ENCODE peak calls at places on chromosomes 12 and 14, in eight cellular contexts. C, N, S, V, Y, W, H and I are unnamed samples.

GRCh38 chr12:64820593-64820992 is 3.9 kb upstream of the TBC1D30 start:
- DNase-seq in C (no peak), N (no peak), S (no peak), V (no peak), Y (no peak), W (no peak), H (no peak), I (no peak)

GRCh38 chr12:123757555-123757954 is 4.5 kb upstream of the DNAH10 start:
- DNase-seq in C (peak; percentile 43), N (no peak), S (peak; percentile 82), V (no peak), Y (no peak), W (peak; percentile 74), H (no peak), I (no peak)

GRCh38 chr14:26004342-26004741 is 593.5 kb downstream of the NOVA1 start:
- DNase-seq in C (no peak), N (no peak), S (no peak), V (no peak), Y (no peak), W (no peak), H (no peak), I (no peak)

GRCh38 chr12:6188954-6189353 is 11.2 kb upstream of the CD9 start:
- DNase-seq in C (no peak), N (no peak), S (peak; percentile 17), V (no peak), Y (no peak), W (no peak), H (no peak), I (no peak)

GRCh38 chr12:122834229-122834920 is 882 bp upstream of the HIP1R start:
- DNase-seq in C (peak; percentile 59), N (peak; percentile 27), S (peak; percentile 67), V (peak; percentile 28), Y (no peak), W (no peak), H (peak; percentile 90), I (peak; percentile 55)

GRCh38 chr12:32504626-32505025 is 105.3 kb downstream of the FGD4 start:
- DNase-seq in C (peak; percentile 90), N (no peak), S (no peak), V (no peak), Y (no peak), W (no peak), H (no peak), I (no peak)

GRCh38 chr14:55712505-55712904 is 132.5 kb downstream of the KTN1 start:
- DNase-seq in C (no peak), N (no peak), S (no peak), V (no peak), Y (no peak), W (no peak), H (no peak), I (no peak)

GRCh38 chr12:2596441-2596840 is 198.3 kb upstream of the FKBP4 start:
- DNase-seq in C (no peak), N (no peak), S (peak; percentile 10), V (no peak), Y (no peak), W (no peak), H (no peak), I (no peak)

GRCh38 chr12:131753757-131754156 is 42.9 kb downstream of the SFSWAP start:
- DNase-seq in C (no peak), N (no peak), S (no peak), V (no peak), Y (no peak), W (no peak), H (no peak), I (no peak)

GRCh38 chr14:69316449-69317391 is 56.8 kb downstream of the GALNT16 start:
- DNase-seq in C (peak; percentile 73), N (no peak), S (peak; percentile 84), V (no peak), Y (no peak), W (peak; percentile 96), H (peak; percentile 45), I (peak; percentile 28)

GRCh38 chr12:88985631-88986030 is 366.7 kb downstream of the DUSP6 start:
- DNase-seq in C (no peak), N (no peak), S (no peak), V (no peak), Y (no peak), W (peak; percentile 3), H (no peak), I (no peak)

GRCh38 chr12:114691196-114691595 is 7.2 kb upstream of the TBX3 start:
- DNase-seq in C (no peak), N (no peak), S (no peak), V (no peak), Y (no peak), W (no peak), H (no peak), I (no peak)

GRCh38 chr12:2324375-2324774 is 271.6 kb downstream of the CACNA1C start:
- DNase-seq in C (no peak), N (no peak), S (no peak), V (peak; percentile 98), Y (no peak), W (no peak), H (no peak), I (peak; percentile 65)

GRCh38 chr12:48388938-48389337 is 38.2 kb upstream of the ZNF641 start:
- DNase-seq in C (peak; percentile 40), N (no peak), S (no peak), V (no peak), Y (no peak), W (no peak), H (no peak), I (no peak)